ENCODE peak calls at places on chromosomes 13 and 19, in nine cellular contexts. M, E, X, D, H, W, F, V and K are unnamed samples.

GRCh38 chr13:49374585-49375290 is 69.1 kb downstream of the CAB39L start:
- DNase-seq in H (no peak), V (no peak), W (no peak), X (no peak), E (no peak), M (no peak), D (peak), F (peak), K (no peak)

GRCh38 chr19:7977723-7978040 is 27.8 kb downstream of the ELAVL1 start:
- DNase-seq in D (no peak), M (no peak), W (no peak), H (no peak), X (no peak), F (no peak), V (no peak), E (no peak), K (no peak)

GRCh38 chr13:49953560-49953959 is 17.4 kb upstream of the SPRYD7 start:
- DNase-seq in W (no peak), D (no peak), M (no peak), H (no peak), F (no peak), V (no peak), X (no peak), E (no peak), K (no peak)

GRCh38 chr19:38596057-38596981 is 21.4 kb downstream of the MAP4K1 start:
- DNase-seq in D (peak), W (peak), V (no peak), X (no peak), M (peak), E (no peak), H (no peak), F (no peak), K (peak)

GRCh38 chr19:3146677-3147100 is 10.9 kb downstream of the GNA15 start:
- DNase-seq in X (no peak), M (peak), E (no peak), H (no peak), V (peak), F (peak), W (no peak), D (peak), K (no peak)

GRCh38 chr13:76683854-76684253 is 202.4 kb downstream of the KCTD12 start:
- DNase-seq in M (no peak), X (no peak), H (no peak), F (no peak), D (peak), E (no peak), W (no peak), V (no peak), K (no peak)

GRCh38 chr19:1189419-1189818 is 15.4 kb upstream of the SBNO2 start:
- DNase-seq in F (peak), H (no peak), E (no peak), M (peak), X (no peak), W (no peak), D (no peak), V (peak), K (no peak)

GRCh38 chr13:102195566-102196462 is 206.0 kb downstream of the FGF14 start:
- DNase-seq in X (no peak), V (no peak), H (no peak), M (no peak), D (no peak), W (no peak), F (no peak), E (no peak), K (no peak)

GRCh38 chr13:71964491-71965108 is 97.6 kb upstream of the DACH1 start:
- DNase-seq in W (no peak), E (no peak), D (no peak), F (peak), H (no peak), V (no peak), M (no peak), X (no peak), K (no peak)

GRCh38 chr13:20425819-20426219 is 99.8 kb downstream of the CRYL1 start:
- DNase-seq in F (peak), M (no peak), D (no peak), E (no peak), V (no peak), X (no peak), W (no peak), H (no peak), K (no peak)

GRCh38 chr13:110195547-110196485 is 111.1 kb downstream of the COL4A1 start:
- DNase-seq in V (no peak), F (no peak), D (peak), M (no peak), H (no peak), E (no peak), W (no peak), X (no peak), K (no peak)

GRCh38 chr13:30708541-30708940 is 26.8 kb upstream of the ALOX5AP start:
- DNase-seq in E (no peak), W (no peak), D (peak), X (no peak), F (no peak), M (no peak), V (no peak), H (no peak), K (no peak)

GRCh38 chr13:60944863-60945262 is 470.8 kb downstream of the PCDH20 start:
- DNase-seq in M (no peak), D (no peak), H (no peak), V (no peak), F (no peak), W (no peak), E (no peak), X (no peak), K (no peak)

GRCh38 chr19:55132453-55133129 is 15.2 kb upstream of the PPP1R12C start:
- DNase-seq in H (no peak), D (no peak), E (no peak), F (no peak), V (no peak), X (no peak), M (no peak), W (no peak), K (no peak)

GRCh38 chr13:76672422-76672821 is 213.8 kb downstream of the KCTD12 start:
- DNase-seq in V (no peak), X (no peak), F (no peak), D (peak), W (no peak), E (no peak), M (no peak), H (no peak), K (no peak)

GRCh38 chr13:29940715-29941114 is 90.3 kb upstream of the UBL3 start:
- DNase-seq in V (no peak), E (no peak), M (no peak), F (no peak), W (no peak), H (no peak), X (no peak), D (no peak), K (no peak)

GRCh38 chr13:21675095-21676007 is 4.5 kb downstream of the FGF9 start:
- DNase-seq in E (no peak), M (peak), W (peak), H (no peak), V (peak), D (no peak), F (peak), X (peak), K (peak)

GRCh38 chr19:32581704-32582164 is 744 bp downstream of the PDCD5 start:
- DNase-seq in F (no peak), X (peak), H (no peak), V (no peak), D (peak), E (no peak), M (peak), W (peak), K (no peak)

GRCh38 chr19:32166238-32166637 is 179.2 kb upstream of the ZNF507 start:
- DNase-seq in V (no peak), E (no peak), M (no peak), W (no peak), D (no peak), H (no peak), F (no peak), X (no peak), K (no peak)

GRCh38 chr13:100361504-100361903 is 227.1 kb downstream of the GGACT start:
- DNase-seq in V (no peak), F (no peak), M (no peak), D (peak), X (no peak), W (no peak), H (no peak), E (no peak), K (no peak)

GRCh38 chr19:15291089-15291488 is 41.2 kb downstream of the BRD4 start:
- DNase-seq in H (no peak), D (no peak), F (no peak), E (no peak), M (no peak), X (no peak), V (no peak), W (no peak), K (no peak)

GRCh38 chr19:14101003-14101545 is 10.5 kb upstream of the SAMD1 start:
- DNase-seq in D (no peak), W (no peak), X (no peak), H (no peak), M (no peak), F (no peak), E (no peak), V (no peak), K (no peak)

GRCh38 chr19:35154535-35155406 is at the start of gene FXYD5:
- DNase-seq in X (peak), W (no peak), H (no peak), E (peak), V (peak), M (peak), D (peak), F (peak), K (no peak)

GRCh38 chr13:113765241-113765910 is 6.3 kb downstream of the TMEM255B start:
- DNase-seq in W (no peak), E (peak), F (no peak), D (peak), H (no peak), X (no peak), V (no peak), M (no peak), K (no peak)

GRCh38 chr13:98039261-98039660 is 85.8 kb downstream of the IPO5 start:
- DNase-seq in H (no peak), M (no peak), D (no peak), X (no peak), V (no peak), E (no peak), F (no peak), W (no peak), K (no peak)

GRCh38 chr19:49793561-49793840 is 19.6 kb downstream of the FUZ start:
- DNase-seq in E (no peak), W (no peak), V (no peak), X (no peak), H (no peak), M (no peak), F (no peak), D (no peak), K (no peak)

GRCh38 chr19:6125571-6125989 is 9.9 kb upstream of the ACSBG2 start:
- DNase-seq in X (peak), D (peak), W (peak), F (peak), H (peak), E (peak), V (peak), M (peak), K (no peak)

GRCh38 chr19:37221136-37221535 is 3.1 kb downstream of the ZNF383 start:
- DNase-seq in D (peak), W (no peak), X (no peak), F (no peak), M (no peak), E (no peak), V (no peak), H (no peak), K (no peak)

DNA sequence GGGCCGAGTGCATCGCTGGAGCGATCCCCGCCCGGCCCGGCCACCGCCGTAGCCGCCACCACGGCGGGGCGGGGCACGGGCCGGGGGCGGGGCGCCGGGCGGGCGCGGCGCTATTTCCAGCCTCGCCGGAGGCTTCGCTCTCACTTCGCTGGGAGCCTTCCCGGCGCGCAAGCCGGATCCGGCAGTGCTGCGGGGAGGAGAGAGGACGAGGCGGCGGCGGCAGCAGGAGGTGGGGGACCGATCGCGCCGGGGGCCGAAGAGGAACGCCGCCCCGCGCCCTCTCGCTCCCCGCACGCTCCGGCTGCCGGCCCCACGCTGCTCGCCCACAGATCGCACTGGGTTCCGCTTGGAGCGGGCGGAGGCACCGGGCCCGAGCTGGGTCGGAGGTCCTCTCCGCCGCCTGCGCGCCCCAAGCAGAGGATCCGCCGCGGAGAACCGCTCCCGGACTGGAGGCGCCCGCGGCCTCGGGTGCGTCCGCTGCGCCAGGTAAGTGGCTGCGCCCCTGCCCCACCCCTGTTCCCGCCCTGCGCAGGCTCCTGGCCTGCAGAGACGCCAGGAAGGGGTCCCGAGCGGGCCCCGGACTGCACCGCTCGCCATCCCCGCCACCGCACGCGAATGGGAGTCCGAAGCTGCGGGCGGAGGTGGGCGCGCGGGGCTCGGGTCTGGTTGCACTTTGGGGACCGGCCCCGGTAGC is at the start of gene CHST8:
- DNase-seq in V (no peak), E (no peak), D (peak), F (no peak), M (peak), H (no peak), W (peak), X (peak), K (peak)
- H3K4me3 ChIP-seq in V (no peak), E (peak), D (no peak), F (no peak), M (peak), H (peak), W (peak), X (peak), K (peak)

GRCh38 chr19:48681127-48681470 is 8.3 kb upstream of the NTN5 start:
- DNase-seq in D (peak), M (no peak), E (no peak), F (peak), H (no peak), X (no peak), V (no peak), W (no peak), K (no peak)
- H3K4me3 ChIP-seq in D (no peak), M (no peak), E (no peak), F (no peak), H (no peak), X (no peak), V (no peak), W (no peak), K (no peak)

GRCh38 chr19:57820599-57820998 is 5.9 kb upstream of the ZNF552 start:
- DNase-seq in X (no peak), F (no peak), E (no peak), H (no peak), V (no peak), M (no peak), W (no peak), D (no peak), K (no peak)
- H3K4me3 ChIP-seq in X (peak), F (peak), E (peak), H (no peak), V (peak), M (peak), W (peak), D (peak), K (peak)

GRCh38 chr19:41844601-41845000 is at the start of gene LYPD4:
- DNase-seq in F (peak), W (no peak), D (no peak), H (no peak), M (no peak), X (no peak), V (no peak), E (peak), K (no peak)
- H3K4me3 ChIP-seq in F (no peak), W (no peak), D (no peak), H (no peak), M (no peak), X (no peak), V (no peak), E (no peak), K (no peak)

GRCh38 chr19:11539495-11540365 is 1.1 kb downstream of the CNN1 start:
- DNase-seq in D (no peak), X (peak), F (no peak), H (no peak), W (peak), V (no peak), M (peak), E (peak), K (no peak)

GRCh38 chr19:11540642-11541041 is 2.0 kb downstream of the CNN1 start:
- DNase-seq in F (no peak), V (no peak), E (no peak), X (no peak), H (no peak), D (no peak), W (no peak), M (no peak), K (no peak)

GRCh38 chr19:11538232-11539036 is at the start of gene CNN1:
- DNase-seq in X (peak), E (peak), W (peak), M (peak), V (no peak), H (peak), F (no peak), D (peak), K (no peak)

GRCh38 chr19:11535792-11536595 is 2.7 kb upstream of the CNN1 start:
- DNase-seq in W (peak), M (peak), H (peak), X (peak), E (peak), F (peak), D (peak), V (peak), K (peak)

DNA sequence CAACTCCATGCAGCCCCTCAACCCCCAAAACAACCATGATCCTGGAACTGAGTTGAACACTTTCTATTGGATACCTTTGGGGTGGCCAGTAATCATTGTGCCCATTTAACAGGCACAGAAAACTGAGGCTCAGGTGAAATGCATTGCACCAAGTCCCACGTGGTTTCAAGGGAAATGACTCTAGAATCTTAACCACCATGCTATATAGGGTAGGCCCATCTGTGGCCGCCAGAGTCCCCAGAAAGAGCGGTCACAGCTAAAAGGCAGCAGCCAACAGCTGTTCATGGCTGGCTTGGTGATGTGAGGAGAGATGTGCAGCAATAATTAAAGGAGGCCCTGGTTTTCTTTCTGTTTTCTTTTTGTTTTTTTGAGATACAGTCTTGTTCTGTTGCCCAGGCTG is 2.6 kb downstream of the CNN1 start:
- DNase-seq in V (no peak), H (no peak), E (no peak), W (no peak), X (no peak), M (no peak), D (no peak), F (peak), K (no peak)
- H3K4me3 ChIP-seq in V (no peak), H (no peak), E (peak), W (no peak), X (no peak), M (no peak), D (no peak), F (no peak), K (no peak)

DNA sequence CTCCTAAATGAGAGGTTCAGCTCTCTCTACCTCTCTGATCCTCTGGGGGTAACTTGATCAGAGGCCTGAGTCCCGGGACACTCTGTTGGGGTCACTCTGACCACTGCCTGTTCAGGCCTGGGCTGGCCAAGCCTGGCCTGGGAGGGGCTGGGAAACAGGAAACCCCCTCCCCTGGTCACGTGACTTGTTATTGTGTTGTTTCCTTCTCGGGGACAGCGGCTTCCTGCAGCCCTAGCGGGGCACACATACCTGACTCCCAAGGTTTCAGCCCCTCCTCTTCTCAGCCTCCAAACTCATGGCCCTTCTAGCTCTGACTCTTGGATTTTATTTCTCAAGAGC is at the start of gene USHBP1:
- DNase-seq in M (no peak), E (no peak), D (no peak), H (no peak), X (peak), F (no peak), W (no peak), V (no peak), K (no peak)
- H3K4me3 ChIP-seq in M (no peak), E (peak), D (no peak), H (no peak), X (peak), F (no peak), W (no peak), V (no peak), K (no peak)